ENCODE peak calls at places on chromosomes 2 and 18, in nine cellular contexts. One of them, this sample, is unnamed.

GRCh38 chr2:27901219-27901618 is 10.7 kb downstream of the BABAM2 start:
- DNase-seq in breast epithelium: no peak
- DNase-seq in mucosa of descending colon: no peak
- DNase-seq in left ventricle myocardium inferior: no peak
- DNase-seq in Calu3: no peak
- DNase-seq in heart right ventricle: no peak
- DNase-seq in ovary: no peak
- DNase-seq in nephron progenitor cell: no peak
- DNase-seq in osteocyte: no peak
- DNase-seq in this sample: no peak

GRCh38 chr18:31102020-31102684 is at the start of gene DSC2:
- DNase-seq in breast epithelium: peak; percentile 47
- DNase-seq in mucosa of descending colon: peak; percentile 91
- DNase-seq in left ventricle myocardium inferior: peak; percentile 26
- DNase-seq in Calu3: peak; percentile 69
- DNase-seq in heart right ventricle: peak; percentile 18
- DNase-seq in ovary: no peak
- DNase-seq in nephron progenitor cell: peak; percentile 81
- DNase-seq in osteocyte: no peak
- DNase-seq in this sample: peak; percentile 72

GRCh38 chr2:76895469-76895868 is 626.7 kb downstream of the LRRTM4 start:
- DNase-seq in breast epithelium: no peak
- DNase-seq in mucosa of descending colon: no peak
- DNase-seq in left ventricle myocardium inferior: no peak
- DNase-seq in Calu3: no peak
- DNase-seq in heart right ventricle: no peak
- DNase-seq in ovary: no peak
- DNase-seq in nephron progenitor cell: no peak
- DNase-seq in osteocyte: no peak
- DNase-seq in this sample: no peak

GRCh38 chr2:69010437-69011194 is 2.4 kb upstream of the ANTXR1 start:
- DNase-seq in breast epithelium: no peak
- DNase-seq in mucosa of descending colon: no peak
- DNase-seq in left ventricle myocardium inferior: no peak
- DNase-seq in Calu3: no peak
- DNase-seq in heart right ventricle: no peak
- DNase-seq in ovary: no peak
- DNase-seq in nephron progenitor cell: no peak
- DNase-seq in osteocyte: no peak
- DNase-seq in this sample: no peak

GRCh38 chr2:191899442-191899841 is 52.6 kb upstream of the CAVIN2 start:
- DNase-seq in breast epithelium: no peak
- DNase-seq in mucosa of descending colon: no peak
- DNase-seq in left ventricle myocardium inferior: no peak
- DNase-seq in Calu3: no peak
- DNase-seq in heart right ventricle: no peak
- DNase-seq in ovary: no peak
- DNase-seq in nephron progenitor cell: no peak
- DNase-seq in osteocyte: no peak
- DNase-seq in this sample: no peak

GRCh38 chr2:242060212-242060835 is 190.8 kb downstream of the RTP5 start:
- DNase-seq in breast epithelium: no peak
- DNase-seq in mucosa of descending colon: no peak
- DNase-seq in left ventricle myocardium inferior: no peak
- DNase-seq in Calu3: peak; percentile 55
- DNase-seq in heart right ventricle: no peak
- DNase-seq in ovary: no peak
- DNase-seq in nephron progenitor cell: no peak
- DNase-seq in osteocyte: no peak
- DNase-seq in this sample: peak; percentile 42

GRCh38 chr2:9702604-9703084 is 71.8 kb upstream of the YWHAQ start:
- DNase-seq in breast epithelium: no peak
- DNase-seq in mucosa of descending colon: no peak
- DNase-seq in left ventricle myocardium inferior: no peak
- DNase-seq in Calu3: no peak
- DNase-seq in heart right ventricle: no peak
- DNase-seq in ovary: no peak
- DNase-seq in nephron progenitor cell: no peak
- DNase-seq in osteocyte: no peak
- DNase-seq in this sample: no peak

GRCh38 chr2:98463988-98464771 is 19.5 kb downstream of the INPP4A start:
- DNase-seq in breast epithelium: no peak
- DNase-seq in mucosa of descending colon: no peak
- DNase-seq in left ventricle myocardium inferior: no peak
- DNase-seq in Calu3: no peak
- DNase-seq in heart right ventricle: no peak
- DNase-seq in ovary: no peak
- DNase-seq in nephron progenitor cell: no peak
- DNase-seq in osteocyte: no peak
- DNase-seq in this sample: no peak

GRCh38 chr2:232085826-232086425 is 124.4 kb downstream of the DIS3L2 start:
- DNase-seq in breast epithelium: no peak
- DNase-seq in mucosa of descending colon: no peak
- DNase-seq in left ventricle myocardium inferior: no peak
- DNase-seq in Calu3: no peak
- DNase-seq in heart right ventricle: no peak
- DNase-seq in ovary: no peak
- DNase-seq in nephron progenitor cell: no peak
- DNase-seq in osteocyte: no peak
- DNase-seq in this sample: no peak

GRCh38 chr18:79206444-79206843 is 137.2 kb downstream of the ATP9B start:
- DNase-seq in breast epithelium: no peak
- DNase-seq in mucosa of descending colon: no peak
- DNase-seq in left ventricle myocardium inferior: no peak
- DNase-seq in Calu3: no peak
- DNase-seq in heart right ventricle: no peak
- DNase-seq in ovary: no peak
- DNase-seq in nephron progenitor cell: no peak
- DNase-seq in osteocyte: no peak
- DNase-seq in this sample: no peak

GRCh38 chr2:62947403-62947802 is 103.2 kb upstream of the OTX1 start:
- DNase-seq in breast epithelium: no peak
- DNase-seq in mucosa of descending colon: no peak
- DNase-seq in left ventricle myocardium inferior: no peak
- DNase-seq in Calu3: no peak
- DNase-seq in heart right ventricle: no peak
- DNase-seq in ovary: no peak
- DNase-seq in nephron progenitor cell: no peak
- DNase-seq in osteocyte: no peak
- DNase-seq in this sample: no peak

DNA sequence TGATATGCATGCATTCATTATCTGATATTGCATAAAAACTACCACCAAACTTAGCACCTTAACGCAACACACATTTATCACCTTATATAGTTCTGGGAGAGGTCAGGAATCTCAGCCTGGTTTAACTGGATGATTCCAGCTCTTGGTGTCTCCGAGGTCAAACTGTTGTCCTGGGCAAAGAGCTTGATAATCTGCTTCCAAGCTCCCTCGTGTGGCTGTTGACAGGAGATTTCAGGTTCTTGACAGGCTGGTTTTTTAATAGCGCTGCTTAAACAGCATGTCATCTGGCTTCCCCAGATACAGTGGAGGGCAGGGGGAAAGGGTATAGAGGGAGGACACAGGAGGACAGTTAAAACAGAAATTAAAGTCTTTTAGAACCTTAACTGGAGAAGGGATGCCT is 785.0 kb downstream of the CNTNAP5 start:
- DNase-seq in breast epithelium: no peak
- DNase-seq in mucosa of descending colon: no peak
- DNase-seq in left ventricle myocardium inferior: peak; percentile 14
- DNase-seq in Calu3: no peak
- DNase-seq in heart right ventricle: peak; percentile 39
- DNase-seq in ovary: no peak
- DNase-seq in nephron progenitor cell: peak; percentile 22
- DNase-seq in osteocyte: no peak
- DNase-seq in this sample: no peak
- TF ChIP-seq CTCF in breast epithelium: no peak
- TF ChIP-seq CTCF in mucosa of descending colon: peak; percentile 19
- TF ChIP-seq CTCF in left ventricle myocardium inferior: peak; percentile 58
- TF ChIP-seq CTCF in Calu3: no peak
- TF ChIP-seq CTCF in heart right ventricle: peak; percentile 29
- TF ChIP-seq CTCF in ovary: no peak
- TF ChIP-seq CTCF in nephron progenitor cell: peak; percentile 27
- TF ChIP-seq CTCF in osteocyte: no peak
- TF ChIP-seq CTCF in this sample: peak; percentile 59

GRCh38 chr2:127158614-127159290 is 51.8 kb upstream of the BIN1 start:
- DNase-seq in breast epithelium: no peak
- DNase-seq in mucosa of descending colon: no peak
- DNase-seq in left ventricle myocardium inferior: no peak
- DNase-seq in Calu3: no peak
- DNase-seq in heart right ventricle: no peak
- DNase-seq in ovary: no peak
- DNase-seq in nephron progenitor cell: no peak
- DNase-seq in osteocyte: peak; percentile 38
- DNase-seq in this sample: no peak

GRCh38 chr2:127155901-127156300 is 48.9 kb upstream of the BIN1 start:
- DNase-seq in breast epithelium: no peak
- DNase-seq in mucosa of descending colon: no peak
- DNase-seq in left ventricle myocardium inferior: no peak
- DNase-seq in Calu3: no peak
- DNase-seq in heart right ventricle: no peak
- DNase-seq in ovary: peak; percentile 63
- DNase-seq in nephron progenitor cell: no peak
- DNase-seq in osteocyte: peak; percentile 60
- DNase-seq in this sample: no peak

GRCh38 chr2:127157114-127157513 is 50.2 kb upstream of the BIN1 start:
- DNase-seq in breast epithelium: no peak
- DNase-seq in mucosa of descending colon: no peak
- DNase-seq in left ventricle myocardium inferior: no peak
- DNase-seq in Calu3: no peak
- DNase-seq in heart right ventricle: no peak
- DNase-seq in ovary: no peak
- DNase-seq in nephron progenitor cell: no peak
- DNase-seq in osteocyte: no peak
- DNase-seq in this sample: no peak

GRCh38 chr2:127154985-127155650 is 48.2 kb upstream of the BIN1 start:
- DNase-seq in breast epithelium: no peak
- DNase-seq in mucosa of descending colon: no peak
- DNase-seq in left ventricle myocardium inferior: no peak
- DNase-seq in Calu3: no peak
- DNase-seq in heart right ventricle: no peak
- DNase-seq in ovary: no peak
- DNase-seq in nephron progenitor cell: no peak
- DNase-seq in osteocyte: peak; percentile 70
- DNase-seq in this sample: no peak

DNA sequence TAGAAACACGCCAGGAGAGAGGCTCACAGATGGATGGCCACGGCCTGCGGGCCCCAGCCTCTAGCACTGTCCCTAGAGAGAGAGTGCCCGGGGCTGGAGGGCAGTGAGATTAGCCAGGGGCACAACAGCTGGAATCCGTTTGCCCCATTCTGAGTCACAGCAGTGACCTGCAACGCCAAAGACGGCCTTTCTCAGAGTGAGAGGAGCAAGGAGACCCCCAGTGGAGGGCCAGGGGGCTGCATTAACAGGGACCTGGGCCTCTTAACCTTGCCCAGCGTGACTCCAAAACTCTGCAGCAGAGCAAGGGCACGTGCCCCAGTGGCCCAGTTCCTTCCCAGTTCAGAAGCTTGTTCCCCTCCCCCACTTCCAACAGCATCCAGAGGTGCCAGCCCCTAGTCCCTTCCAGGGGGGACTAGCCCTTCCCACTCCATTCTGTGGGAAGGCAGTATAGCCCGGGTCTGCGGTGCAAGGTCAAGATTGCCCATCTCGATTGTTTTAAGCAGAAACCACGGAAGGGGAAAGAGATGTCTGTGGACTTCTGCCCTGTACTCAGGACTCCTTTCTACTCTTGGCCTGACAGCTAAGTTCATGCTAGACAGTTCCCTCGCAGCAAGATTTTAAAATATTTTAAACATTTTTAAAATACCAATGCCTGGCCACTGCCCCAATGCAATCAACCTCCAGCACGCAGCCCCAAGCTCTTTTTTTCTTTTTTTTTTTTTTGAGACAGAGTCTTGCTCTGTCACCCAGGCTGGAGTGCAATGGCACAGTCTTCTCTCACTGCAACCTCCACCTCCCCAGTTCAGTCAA is 50.9 kb upstream of the BIN1 start:
- DNase-seq in breast epithelium: no peak
- DNase-seq in mucosa of descending colon: no peak
- DNase-seq in left ventricle myocardium inferior: no peak
- DNase-seq in Calu3: no peak
- DNase-seq in heart right ventricle: no peak
- DNase-seq in ovary: no peak
- DNase-seq in nephron progenitor cell: peak; percentile 62
- DNase-seq in osteocyte: peak; percentile 84
- DNase-seq in this sample: no peak
- TF ChIP-seq CTCF in breast epithelium: no peak
- TF ChIP-seq CTCF in mucosa of descending colon: no peak
- TF ChIP-seq CTCF in left ventricle myocardium inferior: no peak
- TF ChIP-seq CTCF in Calu3: no peak
- TF ChIP-seq CTCF in heart right ventricle: no peak
- TF ChIP-seq CTCF in ovary: no peak
- TF ChIP-seq CTCF in nephron progenitor cell: peak; percentile 62
- TF ChIP-seq CTCF in osteocyte: peak; percentile 51
- TF ChIP-seq CTCF in this sample: no peak

GRCh38 chr2:71789556-71790219 is 336.3 kb downstream of the DYSF start:
- DNase-seq in breast epithelium: no peak
- DNase-seq in mucosa of descending colon: no peak
- DNase-seq in left ventricle myocardium inferior: no peak
- DNase-seq in Calu3: no peak
- DNase-seq in heart right ventricle: no peak
- DNase-seq in ovary: no peak
- DNase-seq in nephron progenitor cell: no peak
- DNase-seq in osteocyte: peak; percentile 21
- DNase-seq in this sample: peak; percentile 17
- TF ChIP-seq CTCF in breast epithelium: no peak
- TF ChIP-seq CTCF in mucosa of descending colon: no peak
- TF ChIP-seq CTCF in left ventricle myocardium inferior: no peak
- TF ChIP-seq CTCF in Calu3: no peak
- TF ChIP-seq CTCF in heart right ventricle: no peak
- TF ChIP-seq CTCF in ovary: no peak
- TF ChIP-seq CTCF in nephron progenitor cell: no peak
- TF ChIP-seq CTCF in osteocyte: no peak
- TF ChIP-seq CTCF in this sample: no peak

GRCh38 chr2:159206736-159207380 is 79.6 kb downstream of the WDSUB1 start:
- DNase-seq in breast epithelium: no peak
- DNase-seq in mucosa of descending colon: no peak
- DNase-seq in left ventricle myocardium inferior: no peak
- DNase-seq in Calu3: no peak
- DNase-seq in heart right ventricle: no peak
- DNase-seq in ovary: no peak
- DNase-seq in nephron progenitor cell: no peak
- DNase-seq in osteocyte: no peak
- DNase-seq in this sample: no peak

GRCh38 chr2:159209341-159210306 is 76.9 kb downstream of the WDSUB1 start:
- DNase-seq in breast epithelium: peak; percentile 30
- DNase-seq in mucosa of descending colon: peak; percentile 59
- DNase-seq in left ventricle myocardium inferior: no peak
- DNase-seq in Calu3: no peak
- DNase-seq in heart right ventricle: no peak
- DNase-seq in ovary: no peak
- DNase-seq in nephron progenitor cell: no peak
- DNase-seq in osteocyte: no peak
- DNase-seq in this sample: no peak

GRCh38 chr2:159211447-159212396 is 74.8 kb downstream of the WDSUB1 start:
- DNase-seq in breast epithelium: no peak
- DNase-seq in mucosa of descending colon: no peak
- DNase-seq in left ventricle myocardium inferior: no peak
- DNase-seq in Calu3: no peak
- DNase-seq in heart right ventricle: no peak
- DNase-seq in ovary: no peak
- DNase-seq in nephron progenitor cell: peak; percentile 45
- DNase-seq in osteocyte: no peak
- DNase-seq in this sample: no peak

GRCh38 chr2:159204381-159204780 is 82.1 kb downstream of the WDSUB1 start:
- DNase-seq in breast epithelium: no peak
- DNase-seq in mucosa of descending colon: no peak
- DNase-seq in left ventricle myocardium inferior: no peak
- DNase-seq in Calu3: no peak
- DNase-seq in heart right ventricle: no peak
- DNase-seq in ovary: no peak
- DNase-seq in nephron progenitor cell: no peak
- DNase-seq in osteocyte: no peak
- DNase-seq in this sample: no peak

GRCh38 chr2:159208449-159208848 is 78.1 kb downstream of the WDSUB1 start:
- DNase-seq in breast epithelium: no peak
- DNase-seq in mucosa of descending colon: no peak
- DNase-seq in left ventricle myocardium inferior: no peak
- DNase-seq in Calu3: no peak
- DNase-seq in heart right ventricle: no peak
- DNase-seq in ovary: no peak
- DNase-seq in nephron progenitor cell: no peak
- DNase-seq in osteocyte: no peak
- DNase-seq in this sample: peak; percentile 3
- TF ChIP-seq CTCF in breast epithelium: no peak
- TF ChIP-seq CTCF in mucosa of descending colon: no peak
- TF ChIP-seq CTCF in left ventricle myocardium inferior: no peak
- TF ChIP-seq CTCF in Calu3: no peak
- TF ChIP-seq CTCF in heart right ventricle: no peak
- TF ChIP-seq CTCF in ovary: no peak
- TF ChIP-seq CTCF in nephron progenitor cell: no peak
- TF ChIP-seq CTCF in osteocyte: no peak
- TF ChIP-seq CTCF in this sample: no peak